ENCODE peak calls at places on chromosomes 1 and 21, in nine cellular contexts. P, L, V, W, U, Y, Z, I and Q are unnamed samples.

GRCh38 chr21:36109868-36110267 is 25.0 kb upstream of the CBR3 start:
- DNase-seq in P (no peak), L (no peak), V (no peak), W (no peak), U (no peak), Y (no peak), Z (no peak), I (no peak), Q (no peak)

GRCh38 chr1:236685917-236686814 is at the start of gene ACTN2:
- DNase-seq in P (no peak), L (no peak), V (peak), W (peak), U (peak), Y (peak), Z (peak), I (no peak), Q (no peak)

GRCh38 chr1:224510880-224511645 is 76.5 kb upstream of the WDR26 start:
- DNase-seq in P (peak), L (no peak), V (no peak), W (no peak), U (no peak), Y (no peak), Z (no peak), I (no peak), Q (no peak)

GRCh38 chr1:240314845-240315746 is 223.4 kb downstream of the FMN2 start:
- DNase-seq in P (no peak), L (no peak), V (no peak), W (no peak), U (no peak), Y (no peak), Z (no peak), I (no peak), Q (no peak)

GRCh38 chr21:46545363-46545762 is 59.5 kb downstream of the S100B start:
- DNase-seq in P (peak), L (no peak), V (no peak), W (no peak), U (no peak), Y (no peak), Z (no peak), I (no peak), Q (peak)

GRCh38 chr21:32806810-32807386 is 35.3 kb upstream of the PAXBP1 start:
- DNase-seq in P (no peak), L (no peak), V (no peak), W (no peak), U (peak), Y (no peak), Z (no peak), I (no peak), Q (peak)

GRCh38 chr1:43437031-43437973 is 16.4 kb downstream of the HYI start:
- DNase-seq in P (no peak), L (no peak), V (no peak), W (no peak), U (no peak), Y (no peak), Z (no peak), I (no peak), Q (no peak)

GRCh38 chr21:39561128-39561527 is 51.6 kb upstream of the B3GALT5 start:
- DNase-seq in P (no peak), L (no peak), V (no peak), W (no peak), U (no peak), Y (no peak), Z (no peak), I (no peak), Q (no peak)

GRCh38 chr1:998051-998821 is 1.7 kb downstream of the HES4 start:
- DNase-seq in P (no peak), L (no peak), V (no peak), W (no peak), U (peak), Y (no peak), Z (no peak), I (no peak), Q (no peak)

GRCh38 chr1:63674865-63675815 is 81.9 kb downstream of the PGM1 start:
- DNase-seq in P (no peak), L (no peak), V (no peak), W (no peak), U (no peak), Y (no peak), Z (no peak), I (no peak), Q (no peak)

GRCh38 chr1:234281826-234282489 is 91.3 kb upstream of the COA6 start:
- DNase-seq in P (no peak), L (no peak), V (no peak), W (no peak), U (no peak), Y (no peak), Z (no peak), I (peak), Q (no peak)

GRCh38 chr1:6545276-6545934 is 8.9 kb downstream of the NOL9 start:
- DNase-seq in P (peak), L (no peak), V (no peak), W (peak), U (no peak), Y (no peak), Z (no peak), I (no peak), Q (peak)

GRCh38 chr1:185157599-185158469 is 867 bp downstream of the SWT1 start:
- DNase-seq in P (peak), L (no peak), V (no peak), W (no peak), U (no peak), Y (peak), Z (no peak), I (peak), Q (peak)

GRCh38 chr1:2290595-2291510 is 62.7 kb downstream of the SKI start:
- DNase-seq in P (peak), L (peak), V (peak), W (peak), U (peak), Y (no peak), Z (no peak), I (peak), Q (peak)

GRCh38 chr1:72278461-72278860 is 3.9 kb downstream of the NEGR1 start:
- DNase-seq in P (no peak), L (no peak), V (no peak), W (no peak), U (no peak), Y (no peak), Z (no peak), I (no peak), Q (no peak)

GRCh38 chr1:199123615-199124014 is 484.8 kb downstream of the PTPRC start:
- DNase-seq in P (no peak), L (no peak), V (no peak), W (no peak), U (no peak), Y (no peak), Z (no peak), I (no peak), Q (peak)

GRCh38 chr1:201331166-201331565 is 46.3 kb downstream of the TNNT2 start:
- DNase-seq in P (no peak), L (no peak), V (no peak), W (no peak), U (no peak), Y (no peak), Z (no peak), I (no peak), Q (no peak)